ENCODE peak calls at places on chromosome 6, in six cellular contexts. A, Z, C, D, Q and O are unnamed samples.

GRCh38 chr6:52263709-52264320 is 19.5 kb upstream of the IL17F start:
- DNase-seq in D (peak), A (peak), C (peak), Q (peak), Z (peak), O (peak)

GRCh38 chr6:109513571-109514071 is 30.6 kb upstream of the ZBTB24 start:
- DNase-seq in C (no peak), D (no peak), A (no peak), Q (peak), Z (no peak), O (no peak)

GRCh38 chr6:159916237-159916636 is 25.4 kb downstream of the MAS1 start:
- DNase-seq in Q (no peak), A (no peak), D (no peak), Z (no peak), C (no peak), O (no peak)

GRCh38 chr6:10385512-10386132 is 29.3 kb downstream of the TFAP2A start:
- DNase-seq in Z (no peak), D (no peak), A (no peak), C (no peak), Q (no peak), O (no peak)

GRCh38 chr6:105484238-105485161 is 81.6 kb upstream of the PREP start:
- DNase-seq in D (peak), C (peak), Q (peak), A (peak), Z (no peak), O (peak)

GRCh38 chr6:28137458-28138020 is 4.1 kb upstream of the ZKSCAN8 start:
- DNase-seq in C (peak), Q (no peak), A (peak), Z (no peak), D (no peak), O (no peak)

GRCh38 chr6:166351715-166352285 is 9.5 kb upstream of the SFT2D1 start:
- DNase-seq in D (no peak), Q (peak), Z (no peak), A (no peak), C (peak), O (peak)

GRCh38 chr6:111220383-111221031 is 133.2 kb downstream of the SLC16A10 start:
- DNase-seq in D (no peak), C (no peak), Q (no peak), A (no peak), Z (no peak), O (no peak)

GRCh38 chr6:3228791-3229565 is 1.5 kb upstream of the TUBB2B start:
- DNase-seq in A (peak), Z (no peak), D (peak), C (peak), Q (no peak), O (peak)

GRCh38 chr6:106757267-106757666 is 127.9 kb downstream of the QRSL1 start:
- DNase-seq in Q (peak), A (no peak), Z (no peak), C (peak), D (no peak), O (no peak)

GRCh38 chr6:167493961-167494697 is 169.2 kb downstream of the TTLL2 start:
- DNase-seq in C (no peak), Q (no peak), Z (peak), D (no peak), A (no peak), O (no peak)

GRCh38 chr6:128173290-128173689 is 272.4 kb upstream of the THEMIS start:
- DNase-seq in C (no peak), Q (peak), A (no peak), Z (no peak), D (no peak), O (no peak)

GRCh38 chr6:27007020-27007419 is 240.5 kb upstream of the PRSS16 start:
- DNase-seq in A (no peak), D (no peak), Z (no peak), C (no peak), Q (no peak), O (no peak)

GRCh38 chr6:70724524-70724923 is 56.8 kb downstream of the SMAP1 start:
- DNase-seq in Q (no peak), D (no peak), A (no peak), Z (no peak), C (no peak), O (no peak)